ENCODE peak calls at places on chromosomes 4 and X, in seven cellular contexts. O is choroid plexus epithelial cell; I is hypothalamus; M is mucosa of gallbladder; F is CD4-positive, alpha-beta T cell; C is stimulated activated CD4-positive, alpha-beta T cell treated with anti-CD3 and anti-CD28 coated beads, Interleukin-1b, Interleukin-23, amount 100 ng/mL, for 24 hours; W is T-cell. A is an unnamed sample.

GRCh38 chrX:113929004-113929403 is 654.9 kb upstream of the HTR2C start:
- DNase-seq in F (no peak), W (no peak), O (peak), C (no peak), I (no peak), M (peak), A (peak)

GRCh38 chr4:86822136-86822535 is 27.0 kb downstream of the SLC10A6 start:
- DNase-seq in O (no peak), C (no peak), W (no peak), F (no peak), M (no peak), I (no peak), A (no peak)

GRCh38 chr4:165921546-165921945 is 48.5 kb downstream of the TLL1 start:
- DNase-seq in I (no peak), W (no peak), M (no peak), O (no peak), F (no peak), C (no peak), A (no peak)

GRCh38 chr4:21470531-21470930 is 478.0 kb downstream of the KCNIP4 start:
- DNase-seq in O (peak), C (no peak), I (no peak), F (no peak), W (no peak), M (no peak), A (no peak)

GRCh38 chr4:9924750-9925149 is 96.5 kb downstream of the SLC2A9 start:
- DNase-seq in F (no peak), C (no peak), W (no peak), O (peak), M (no peak), I (no peak), A (no peak)

GRCh38 chrX:12315526-12315925 is 177.3 kb downstream of the FRMPD4 start:
- DNase-seq in O (no peak), W (no peak), I (no peak), M (no peak), C (no peak), F (no peak), A (no peak)

GRCh38 chrX:77694491-77694890 is 91.5 kb downstream of the ATRX start:
- DNase-seq in M (no peak), W (no peak), I (no peak), F (no peak), O (no peak), C (no peak), A (no peak)

GRCh38 chr4:142497606-142498005 is 348.5 kb downstream of the INPP4B start:
- DNase-seq in C (no peak), F (no peak), I (no peak), O (peak), W (no peak), M (no peak), A (no peak)

GRCh38 chr4:102867278-102868152 is 1.3 kb upstream of the CISD2 start:
- DNase-seq in O (no peak), I (no peak), M (no peak), F (no peak), W (no peak), C (no peak), A (no peak)

GRCh38 chrX:49273181-49273727 is 3.7 kb downstream of the PPP1R3F start:
- DNase-seq in I (no peak), O (no peak), M (no peak), W (no peak), F (peak), C (no peak), A (no peak)

GRCh38 chr4:39609454-39609911 is 29.2 kb downstream of the SMIM14 start:
- DNase-seq in C (no peak), O (no peak), I (no peak), F (no peak), M (no peak), W (no peak), A (no peak)

GRCh38 chrX:8288590-8288989 is 117.5 kb upstream of the VCX2 start:
- DNase-seq in W (no peak), C (no peak), O (no peak), F (no peak), M (no peak), I (no peak), A (no peak)

GRCh38 chrX:23656684-23657083 is 10.6 kb upstream of the PRDX4 start:
- DNase-seq in O (peak), I (no peak), C (no peak), M (no peak), W (no peak), F (no peak), A (no peak)

GRCh38 chr4:140136509-140136908 is 17.5 kb downstream of the MAML3 start:
- DNase-seq in F (no peak), C (no peak), I (no peak), M (no peak), W (no peak), O (no peak), A (no peak)

GRCh38 chr4:185395255-185395955 is at the start of gene LRP2BP:
- DNase-seq in C (no peak), O (no peak), F (no peak), W (no peak), I (no peak), M (no peak), A (no peak)

GRCh38 chrX:145002776-145003175 is 244.5 kb upstream of the SPANXN1 start:
- DNase-seq in M (no peak), C (no peak), W (no peak), F (no peak), I (no peak), O (no peak), A (no peak)

GRCh38 chr4:8544282-8544681 is 35.9 kb upstream of the GPR78 start:
- DNase-seq in M (no peak), F (no peak), I (no peak), O (no peak), W (no peak), C (no peak), A (no peak)

GRCh38 chr4:632391-632790 is 7.0 kb downstream of the PDE6B start:
- DNase-seq in W (no peak), M (no peak), F (no peak), C (no peak), I (no peak), O (no peak), A (no peak)

GRCh38 chrX:45669715-45670360 is 469.2 kb upstream of the DIPK2B start:
- DNase-seq in W (no peak), I (no peak), F (no peak), M (no peak), O (peak), C (no peak), A (no peak)

GRCh38 chr4:16864199-16864598 is 34.2 kb downstream of the LDB2 start:
- DNase-seq in I (no peak), F (no peak), C (no peak), W (no peak), O (peak), M (no peak), A (no peak)

GRCh38 chrX:125205084-125205917 is 114.4 kb upstream of the TEX13C start:
- DNase-seq in F (no peak), O (peak), W (peak), C (no peak), M (peak), I (peak), A (no peak)

GRCh38 chr4:155705664-155706063 is 39.0 kb downstream of the GUCY1A1 start:
- DNase-seq in F (no peak), M (peak), C (no peak), W (no peak), O (peak), I (no peak), A (no peak)

GRCh38 chr4:151604238-151604637 is 156.6 kb downstream of the GATB start:
- DNase-seq in C (no peak), O (peak), F (no peak), M (no peak), I (no peak), W (no peak), A (no peak)

GRCh38 chr4:162634390-162634789 is 470.6 kb upstream of the FSTL5 start:
- DNase-seq in C (no peak), M (no peak), I (no peak), O (no peak), F (no peak), W (no peak), A (no peak)